ENCODE peak calls at places on chromosomes 7 and 10, in seven cellular contexts. I is T follicular helper cell; E is fibroblast of mammary gland; C is activated CD4-positive, alpha-beta T cell treated with anti-CD3 and anti-CD28 coated beads, Interleukin-2, amount 10 ng/mL, durations not matched to agents 7 days and 5 days; W is activated T-helper 1 cell treated with anti-CD3 and anti-CD28 coated beads, Interleukin-12 subunit alpha, Interleukin-12 subunit beta, Interleukin-2, Interleukin-4 antibody, amounts not matched to agents 30 ng/mL and 10 ng/mL and 1 ng/mL, durations not matched to agents 14 hours and 24 hours and 36 hours; G is tibial artery; O is cardiac muscle cell. H is an unnamed sample.

GRCh38 chr10:67549390-67549789 is 146.6 kb downstream of the CTNNA3 start:
- DNase-seq in I (no peak), E (no peak), C (no peak), W (no peak), G (no peak), O (no peak), H (no peak)

GRCh38 chr7:40579401-40579800 is 444.6 kb downstream of the SUGCT start:
- DNase-seq in I (no peak), E (peak; percentile 27), C (no peak), W (no peak), G (no peak), O (no peak), H (no peak)

GRCh38 chr7:95871078-95871848 is 98.9 kb downstream of the DYNC1I1 start:
- DNase-seq in I (no peak), E (peak; percentile 60), C (peak; percentile 27), W (no peak), G (peak; percentile 24), O (peak; percentile 73), H (peak; percentile 80)

GRCh38 chr10:23656735-23657134 is 217.9 kb downstream of the OTUD1 start:
- DNase-seq in I (no peak), E (peak; percentile 30), C (no peak), W (no peak), G (no peak), O (peak; percentile 28), H (no peak)

GRCh38 chr10:904403-904802 is 27.1 kb downstream of the LARP4B start:
- DNase-seq in I (no peak), E (no peak), C (no peak), W (no peak), G (no peak), O (no peak), H (no peak)

GRCh38 chr10:99941942-99942835 is 67.6 kb downstream of the DNMBP start:
- DNase-seq in I (no peak), E (peak; percentile 73), C (no peak), W (no peak), G (no peak), O (peak; percentile 79), H (no peak)

GRCh38 chr7:44484482-44485313 is 5.8 kb downstream of the NUDCD3 start:
- DNase-seq in I (no peak), E (no peak), C (no peak), W (no peak), G (no peak), O (peak; percentile 43), H (no peak)

GRCh38 chr7:7251742-7252141 is 69.4 kb downstream of the C1GALT1 start:
- DNase-seq in I (no peak), E (no peak), C (no peak), W (no peak), G (no peak), O (no peak), H (no peak)

GRCh38 chr7:77413128-77413527 is 3.0 kb downstream of the GSAP start:
- DNase-seq in I (no peak), E (no peak), C (no peak), W (no peak), G (no peak), O (no peak), H (no peak)

GRCh38 chr7:100875356-100875751 is 451 bp downstream of the SRRT start:
- DNase-seq in I (no peak), E (no peak), C (peak; percentile 61), W (peak; percentile 30), G (no peak), O (no peak), H (peak; percentile 45)